ENCODE peak calls at places on chromosome 10, in five cellular contexts. Y, J, Z, M and N are unnamed samples.

GRCh38 chr10:49735161-49735560 is 27.0 kb downstream of the OGDHL start:
- DNase-seq in Z (no peak), M (no peak), Y (no peak), J (no peak), N (no peak)

GRCh38 chr10:12351889-12352288 is 2.5 kb downstream of the CAMK1D start:
- DNase-seq in J (no peak), M (no peak), Z (no peak), Y (no peak), N (no peak)

GRCh38 chr10:103616705-103617361 is 123.3 kb downstream of the NEURL1 start:
- DNase-seq in Z (no peak), Y (no peak), M (peak; percentile 90), J (no peak), N (no peak)

GRCh38 chr10:34811968-34812514 is 3.1 kb downstream of the PARD3 start:
- DNase-seq in Z (no peak), Y (no peak), J (no peak), M (no peak), N (no peak)

GRCh38 chr10:31320179-31320597 is 1.2 kb downstream of the ZEB1 start:
- DNase-seq in Z (peak; percentile 60), M (peak; percentile 56), J (peak; percentile 22), Y (no peak), N (peak; percentile 66)

GRCh38 chr10:106540606-106541005 is 623.9 kb downstream of the SORCS1 start:
- DNase-seq in Y (no peak), Z (no peak), M (peak; percentile 52), J (no peak), N (no peak)

GRCh38 chr10:74932648-74933047 is 106.2 kb downstream of the KAT6B start:
- DNase-seq in Y (no peak), M (no peak), Z (no peak), J (no peak), N (no peak)

GRCh38 chr10:17029581-17030271 is 99.9 kb downstream of the CUBN start:
- DNase-seq in J (peak; percentile 55), Z (peak; percentile 85), Y (no peak), M (peak; percentile 89), N (no peak)

GRCh38 chr10:132907901-132908620 is 34.3 kb downstream of the CFAP46 start:
- DNase-seq in M (no peak), Y (peak; percentile 81), Z (no peak), J (no peak), N (no peak)

GRCh38 chr10:59678884-59679301 is 30.8 kb downstream of the SLC16A9 start:
- DNase-seq in M (peak; percentile 76), J (no peak), Z (no peak), Y (no peak), N (no peak)

GRCh38 chr10:128626397-128627060 is 500.3 kb upstream of the MKI67 start:
- DNase-seq in M (no peak), Y (no peak), J (no peak), Z (no peak), N (no peak)

GRCh38 chr10:7312179-7312857 is 98.5 kb downstream of the SFMBT2 start:
- DNase-seq in Z (no peak), J (no peak), Y (no peak), M (no peak), N (no peak)

GRCh38 chr10:87775766-87776165 is 42.3 kb downstream of the ATAD1 start:
- DNase-seq in Z (no peak), Y (no peak), M (peak; percentile 71), J (no peak), N (no peak)

GRCh38 chr10:36362257-36362656 is 720.2 kb upstream of the FZD8 start:
- DNase-seq in Z (peak; percentile 39), J (no peak), Y (no peak), M (no peak), N (no peak)

GRCh38 chr10:108782411-108782810 is 1140.9 kb downstream of the XPNPEP1 start:
- DNase-seq in M (no peak), Y (no peak), J (no peak), Z (no peak), N (no peak)

GRCh38 chr10:129501652-129502436 is 34.8 kb downstream of the MGMT start:
- DNase-seq in J (no peak), Y (no peak), M (no peak), Z (no peak), N (no peak)

GRCh38 chr10:34826221-34826620 is 11.1 kb upstream of the PARD3 start:
- DNase-seq in J (no peak), M (no peak), Y (no peak), Z (no peak), N (no peak)

GRCh38 chr10:29681700-29682444 is 47.1 kb upstream of the SVIL start:
- DNase-seq in M (no peak), Y (no peak), Z (peak; percentile 43), J (no peak), N (no peak)

GRCh38 chr10:81479316-81479715 is 395.7 kb upstream of the NRG3 start:
- DNase-seq in M (no peak), Y (no peak), Z (no peak), J (no peak), N (no peak)

GRCh38 chr10:64091889-64092288 is 570.7 kb downstream of the REEP3 start:
- DNase-seq in M (peak; percentile 27), J (no peak), Z (no peak), Y (no peak), N (no peak)

GRCh38 chr10:60419249-60419648 is 29.6 kb upstream of the ANK3 start:
- DNase-seq in J (no peak), Y (no peak), M (no peak), Z (no peak), N (no peak)

GRCh38 chr10:113958631-113959382 is 84.9 kb upstream of the ADRB1 start:
- DNase-seq in Z (no peak), M (peak; percentile 88), Y (no peak), J (no peak), N (no peak)

GRCh38 chr10:106571216-106571954 is 593.1 kb downstream of the SORCS1 start:
- DNase-seq in M (peak; percentile 83), J (peak; percentile 11), Z (no peak), Y (no peak), N (no peak)

GRCh38 chr10:16967866-16968721 is 150.9 kb upstream of the RSU1 start:
- DNase-seq in Y (no peak), M (peak; percentile 94), Z (no peak), J (peak; percentile 65), N (no peak)

GRCh38 chr10:94005050-94005449 is 11.3 kb downstream of the PLCE1 start:
- DNase-seq in Z (no peak), J (no peak), Y (no peak), M (peak; percentile 17), N (no peak)

GRCh38 chr10:20966426-20966825 is 69.3 kb upstream of the NEBL start:
- DNase-seq in M (no peak), J (no peak), Y (no peak), Z (no peak), N (no peak)

GRCh38 chr10:46075869-46076268 is 29.8 kb upstream of the MSMB start:
- DNase-seq in J (no peak), M (no peak), Z (no peak), Y (no peak), N (no peak)

GRCh38 chr10:46080886-46081285 is 34.8 kb upstream of the MSMB start:
- DNase-seq in Z (no peak), Y (no peak), J (no peak), M (no peak), N (no peak)

GRCh38 chr10:46077616-46078268 is 31.7 kb upstream of the MSMB start:
- DNase-seq in Z (peak; percentile 50), M (no peak), Y (no peak), J (no peak), N (no peak)

GRCh38 chr10:46077141-46077554 is 31.1 kb upstream of the MSMB start:
- DNase-seq in M (no peak), J (no peak), Y (no peak), Z (peak; percentile 66), N (no peak)

GRCh38 chr10:46079831-46080585 is 33.9 kb upstream of the MSMB start:
- DNase-seq in Y (no peak), Z (peak; percentile 41), J (no peak), M (no peak), N (no peak)
- TF ChIP-seq CTCF in Y (no peak), Z (no peak), J (no peak), M (no peak), N (no peak)

DNA sequence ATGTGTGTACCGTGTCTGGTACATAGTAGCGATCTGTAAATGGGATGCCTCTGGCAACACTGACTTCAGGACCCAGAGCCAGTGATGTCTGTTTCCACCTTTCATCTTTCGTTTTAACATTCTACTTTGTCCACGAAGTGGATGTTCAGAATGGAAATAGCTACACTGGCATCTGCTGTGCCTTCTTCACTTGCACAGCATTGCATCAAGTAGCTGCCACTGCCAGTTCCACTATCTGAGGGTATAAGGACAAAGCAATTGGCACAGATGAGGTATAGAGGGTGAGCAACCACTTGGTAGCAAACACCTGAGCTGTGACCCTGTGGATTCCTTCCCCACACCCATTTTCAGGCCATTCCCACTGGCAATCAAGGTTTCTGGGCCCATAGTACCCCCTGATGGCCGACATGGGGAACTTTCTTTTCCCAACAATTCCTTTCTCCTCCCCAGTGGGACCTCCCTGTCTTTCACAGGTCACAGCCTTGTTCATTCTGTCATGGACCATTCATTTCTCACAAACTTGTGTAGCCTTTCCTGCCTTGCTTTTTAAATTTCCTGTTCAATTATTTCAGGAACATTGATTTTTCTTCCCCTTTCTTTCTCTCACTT is 4.0 kb downstream of the ITGA8 start:
- DNase-seq in Z (no peak), M (peak; percentile 20), Y (no peak), J (peak; percentile 55), N (no peak)
- TF ChIP-seq CTCF in Z (peak; percentile 36), M (peak; percentile 46), Y (peak; percentile 86), J (peak; percentile 55), N (peak; percentile 65)

DNA sequence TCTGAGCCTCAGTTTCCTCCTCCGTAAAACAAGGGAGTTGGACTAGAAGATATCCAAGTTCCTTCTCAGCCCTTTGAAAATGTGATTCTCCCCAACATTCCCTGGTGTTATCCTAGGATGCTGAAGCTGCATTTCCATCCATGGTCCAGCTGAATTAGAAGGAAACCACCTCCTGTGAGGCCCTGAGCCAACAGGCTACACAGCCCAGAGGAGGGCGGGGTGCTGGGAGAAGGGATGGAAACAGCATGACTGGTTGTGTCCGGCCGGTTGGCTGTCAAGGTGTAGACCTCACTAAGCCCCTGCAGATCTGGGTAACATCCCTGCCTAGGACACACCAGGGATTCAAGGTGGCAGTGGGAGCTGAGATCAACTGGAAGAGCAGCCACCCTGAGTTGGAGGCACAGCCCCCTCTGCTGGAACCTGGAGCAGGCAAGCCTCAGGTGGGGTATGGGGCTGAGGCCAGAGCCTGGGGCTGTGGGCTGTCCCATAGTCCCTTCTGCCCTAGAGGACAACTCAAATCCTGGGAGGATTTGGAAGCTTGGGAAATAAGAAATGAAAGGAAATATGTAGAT is 72.0 kb downstream of the PAX2 start:
- DNase-seq in Y (peak; percentile 36), J (peak; percentile 44), Z (no peak), M (no peak), N (peak; percentile 49)
- TF ChIP-seq CTCF in Y (no peak), J (no peak), Z (peak; percentile 37), M (no peak), N (peak; percentile 16)

DNA sequence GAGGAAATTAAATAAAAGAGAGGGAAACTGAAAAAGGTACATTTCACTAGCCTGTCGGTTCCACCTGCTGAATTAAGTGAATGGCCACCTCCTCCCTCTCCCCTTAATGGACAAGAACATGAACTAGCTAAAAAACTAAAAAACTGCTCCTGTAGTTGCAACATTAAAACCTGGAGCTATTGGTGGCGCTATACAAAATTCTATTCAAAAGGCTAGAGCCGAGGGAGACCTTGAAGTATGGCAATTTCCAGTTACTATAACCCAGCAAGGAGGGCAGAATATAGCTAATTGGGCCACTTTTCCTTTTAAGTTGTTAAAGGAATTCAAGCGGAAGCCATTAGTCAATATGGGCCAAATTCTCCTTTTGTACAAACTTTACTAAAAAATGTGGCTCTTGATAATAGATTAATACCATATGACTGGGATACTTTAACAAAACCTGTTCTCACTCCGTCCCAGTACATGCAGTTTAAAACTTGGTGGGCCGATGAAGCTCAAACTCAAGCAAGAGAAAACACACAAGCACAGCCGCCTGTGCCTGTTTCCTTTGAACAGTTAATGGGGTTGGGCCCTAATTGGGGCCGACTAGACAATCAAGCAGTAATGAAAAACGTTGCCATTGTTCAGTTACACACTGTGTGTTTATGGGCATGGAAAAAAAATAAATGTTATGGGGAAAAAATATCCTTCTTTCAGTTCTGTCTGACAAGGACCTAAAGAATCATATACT is 6.5 kb upstream of the CHST3 start:
- DNase-seq in M (no peak), Y (no peak), J (no peak), Z (no peak), N (no peak)
- TF ChIP-seq CTCF in M (no peak), Y (peak; percentile 51), J (no peak), Z (no peak), N (peak; percentile 47)